ENCODE peak calls at places on chromosomes 4 and X, in seven cellular contexts. N is neuronal stem cell, K is mesenchymal stem cell, M is mesendoderm, D is H9, E is H1, C is trophoblast cell. H is an unnamed sample.

GRCh38 chrX:150486011-150486410 is 82.4 kb upstream of the MTM1 start:
- DNase-seq in C (peak), M (peak), K (peak), D (peak), N (no peak), E (peak), H (peak)

GRCh38 chr4:56772134-56772533 is 49.4 kb downstream of the SPINK2 start:
- DNase-seq in N (no peak), D (no peak), C (no peak), M (no peak), E (no peak), K (peak), H (peak)

GRCh38 chrX:2819345-2820130 is 9.2 kb upstream of the GYG2 start:
- DNase-seq in N (no peak), C (no peak), D (no peak), M (no peak), K (peak), E (no peak), H (peak)

GRCh38 chr4:5463361-5463760 is 245.0 kb downstream of the EVC2 start:
- DNase-seq in N (no peak), M (no peak), K (no peak), E (no peak), C (no peak), D (no peak), H (no peak)

GRCh38 chr4:185019451-185020292 is 1.4 kb downstream of the HELT start:
- DNase-seq in C (no peak), N (no peak), M (peak), K (no peak), D (peak), E (no peak), H (no peak)

GRCh38 chr4:101355246-101355645 is 7.9 kb upstream of the PPP3CA start:
- DNase-seq in C (no peak), K (no peak), D (no peak), M (no peak), N (no peak), E (no peak), H (no peak)

GRCh38 chrX:12076046-12076445 is 62.2 kb upstream of the FRMPD4 start:
- DNase-seq in E (no peak), C (no peak), K (no peak), N (no peak), M (peak), D (no peak), H (peak)

GRCh38 chrX:17860179-17860780 is 818 bp downstream of the RAI2 start:
- DNase-seq in N (no peak), C (no peak), M (peak), E (peak), D (no peak), K (peak), H (no peak)

GRCh38 chr4:130044788-130045531 is 949.0 kb downstream of the C4orf33 start:
- DNase-seq in C (no peak), E (no peak), N (no peak), D (no peak), M (no peak), K (no peak), H (no peak)

GRCh38 chrX:63275127-63275526 is 76.0 kb downstream of the SPIN4 start:
- DNase-seq in D (peak), K (peak), C (peak), E (peak), M (peak), N (no peak), H (peak)

GRCh38 chrX:76148753-76149152 is 24.1 kb upstream of the PBDC1 start:
- DNase-seq in C (no peak), N (no peak), D (peak), M (peak), K (peak), E (peak), H (peak)

GRCh38 chr4:79913581-79913980 is 159.4 kb downstream of the ANTXR2 start:
- DNase-seq in C (no peak), D (no peak), K (peak), E (no peak), M (no peak), N (no peak), H (peak)

GRCh38 chrX:51955200-51955599 is 61.8 kb downstream of the MAGED1 start:
- DNase-seq in N (no peak), K (no peak), E (no peak), M (no peak), D (no peak), C (no peak), H (no peak)

GRCh38 chrX:70636218-70636617 is 191.6 kb downstream of the DLG3 start:
- DNase-seq in E (no peak), M (no peak), N (no peak), C (no peak), K (no peak), D (no peak), H (no peak)

GRCh38 chr4:40241936-40242590 is 45.2 kb downstream of the RHOH start:
- DNase-seq in K (no peak), E (no peak), N (no peak), C (peak), M (no peak), D (no peak), H (no peak)

GRCh38 chrX:109934434-109934833 is 68.5 kb upstream of the TMEM164 start:
- DNase-seq in E (no peak), C (no peak), K (peak), N (no peak), M (no peak), D (no peak), H (peak)

GRCh38 chrX:150990910-150991309 is 7.8 kb downstream of the HMGB3 start:
- DNase-seq in E (no peak), M (peak), D (no peak), C (peak), N (no peak), K (no peak), H (no peak)

GRCh38 chr4:24855741-24856140 is 57.1 kb downstream of the CCDC149 start:
- DNase-seq in D (no peak), C (no peak), E (no peak), M (peak), N (no peak), K (no peak), H (no peak)

GRCh38 chr4:5753766-5754528 is 42.9 kb downstream of the EVC start:
- DNase-seq in E (peak), K (peak), D (no peak), N (no peak), M (no peak), C (peak), H (peak)

GRCh38 chr4:5708829-5709680 is 696 bp upstream of the EVC2 start:
- DNase-seq in D (peak), K (no peak), E (peak), C (no peak), N (peak), M (peak), H (no peak)

GRCh38 chrX:11341274-11342256 is 48.4 kb downstream of the AMELX start:
- DNase-seq in M (peak), E (no peak), N (no peak), C (peak), K (peak), D (no peak), H (peak)

GRCh38 chr4:122669911-122670738 is 49.3 kb upstream of the IL21 start:
- DNase-seq in C (no peak), N (no peak), M (no peak), D (no peak), K (no peak), E (no peak), H (no peak)

GRCh38 chr4:122665148-122665547 is 44.3 kb upstream of the IL21 start:
- DNase-seq in K (peak), C (no peak), E (no peak), N (no peak), M (no peak), D (no peak), H (no peak)

GRCh38 chr4:122668241-122668640 is 47.4 kb upstream of the IL21 start:
- DNase-seq in M (no peak), D (no peak), N (no peak), K (peak), E (no peak), C (no peak), H (peak)

GRCh38 chr4:122663814-122664610 is 43.1 kb upstream of the IL21 start:
- DNase-seq in D (no peak), E (no peak), K (no peak), C (no peak), N (no peak), M (no peak), H (peak)

DNA sequence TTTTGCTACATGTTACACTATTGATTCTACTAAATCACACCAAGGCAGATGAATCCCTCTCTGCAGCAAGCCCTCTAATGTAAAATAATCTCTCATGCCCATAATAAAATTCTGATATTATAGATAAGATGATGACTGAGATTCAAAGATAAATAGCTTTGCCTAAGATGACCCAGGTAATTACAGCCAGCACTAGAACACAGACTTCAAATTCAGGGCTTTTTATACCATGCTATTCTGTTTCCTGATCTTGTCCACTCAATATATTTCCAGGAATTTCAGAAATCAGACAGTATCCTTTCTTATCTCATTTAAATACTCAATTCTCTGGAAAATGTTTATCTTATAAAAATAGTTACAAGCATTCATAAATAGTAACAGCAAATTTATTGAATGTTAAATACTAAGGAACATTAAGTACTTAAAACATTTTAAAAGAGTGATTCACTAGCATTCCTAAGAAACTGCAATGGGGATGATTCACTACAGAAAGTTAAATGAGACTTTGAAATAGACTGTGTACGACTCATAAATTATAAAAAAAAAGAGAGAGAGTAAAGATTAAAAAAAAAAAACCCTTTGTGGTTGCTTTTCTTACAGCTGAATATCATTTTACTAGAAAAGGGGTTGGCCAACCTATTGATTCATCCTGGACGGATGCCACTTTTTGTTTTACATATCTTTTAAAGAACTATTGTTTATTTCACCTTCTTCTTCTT is 45.8 kb upstream of the IL21 start:
- DNase-seq in E (no peak), D (no peak), N (no peak), K (peak), C (peak), M (no peak), H (peak)
- H2AK5ac ChIP-seq in E (no peak), D (no peak), N (no peak), K (peak), C (no peak), M (no peak), H (peak)

GRCh38 chr4:151566053-151566452 is 157.1 kb downstream of the FHIP1A start:
- DNase-seq in D (no peak), K (no peak), E (no peak), N (no peak), C (no peak), M (no peak), H (no peak)
- H2AK5ac ChIP-seq in D (no peak), K (no peak), E (no peak), N (no peak), C (no peak), M (no peak), H (no peak)

GRCh38 chrX:45761920-45762319 is 561.2 kb upstream of the DIPK2B start:
- DNase-seq in C (no peak), D (no peak), N (no peak), K (peak), E (no peak), M (no peak), H (no peak)
- H2AK5ac ChIP-seq in C (no peak), D (no peak), N (no peak), K (no peak), E (no peak), M (no peak), H (no peak)

GRCh38 chrX:120474085-120474484 is 5.0 kb upstream of the LAMP2 start:
- DNase-seq in D (no peak), M (no peak), N (no peak), E (no peak), C (no peak), K (no peak), H (no peak)
- H2AK5ac ChIP-seq in D (no peak), M (no peak), N (no peak), E (no peak), C (no peak), K (no peak), H (no peak)

DNA sequence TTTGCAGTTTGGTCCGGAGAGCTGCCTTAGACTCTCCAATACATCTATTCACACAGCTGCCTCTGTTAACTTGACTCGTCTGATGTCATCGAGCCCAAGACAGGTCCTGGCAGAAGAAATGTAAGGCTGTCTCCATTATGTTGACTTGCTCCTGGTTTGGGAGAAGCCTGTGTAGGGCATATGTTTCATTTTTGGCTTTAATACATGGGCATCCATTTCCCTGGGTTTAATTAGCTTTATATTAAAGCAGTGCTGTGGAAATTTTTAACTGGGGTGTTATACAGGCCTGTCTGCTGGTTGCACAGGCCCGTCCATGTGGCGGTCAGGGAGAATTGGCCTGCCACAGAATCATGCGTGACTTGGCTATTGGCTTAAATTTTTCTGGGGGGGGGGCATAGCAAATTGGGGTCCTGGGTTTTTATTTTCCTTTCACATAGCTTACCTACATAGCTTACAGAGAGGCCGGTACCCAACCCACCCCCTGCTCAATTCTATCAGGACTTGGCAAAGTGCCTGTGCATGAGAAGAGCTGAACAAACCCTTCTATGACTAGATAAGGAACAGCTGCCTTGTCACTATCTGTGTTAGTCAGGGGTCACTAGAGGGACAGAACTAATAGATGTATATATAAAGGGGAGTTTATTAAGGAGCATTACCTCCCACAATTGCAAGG is 123.5 kb upstream of the WDR1 start:
- DNase-seq in M (no peak), N (no peak), D (no peak), E (no peak), K (no peak), C (no peak), H (no peak)
- H2AK5ac ChIP-seq in M (no peak), N (no peak), D (no peak), E (no peak), K (no peak), C (no peak), H (no peak)

GRCh38 chr4:17476811-17477210 is 35.1 kb downstream of the QDPR start:
- DNase-seq in N (no peak), M (no peak), C (no peak), K (no peak), E (no peak), D (no peak), H (no peak)
- H2AK5ac ChIP-seq in N (no peak), M (no peak), C (no peak), K (no peak), E (no peak), D (no peak), H (no peak)

GRCh38 chrX:118171354-118171753 is 54.7 kb upstream of the KLHL13 start:
- DNase-seq in N (no peak), E (no peak), K (no peak), M (no peak), D (no peak), C (no peak), H (no peak)

GRCh38 chrX:118177708-118178107 is 61.1 kb upstream of the KLHL13 start:
- DNase-seq in M (no peak), K (no peak), C (no peak), D (no peak), N (no peak), E (no peak), H (no peak)

GRCh38 chrX:118178450-118178849 is 61.8 kb upstream of the KLHL13 start:
- DNase-seq in N (no peak), M (peak), E (peak), D (peak), K (no peak), C (no peak), H (no peak)

GRCh38 chrX:118179161-118179560 is 62.6 kb upstream of the KLHL13 start:
- DNase-seq in C (no peak), N (no peak), K (no peak), E (no peak), M (no peak), D (no peak), H (no peak)

GRCh38 chrX:118174516-118174915 is 57.9 kb upstream of the KLHL13 start:
- DNase-seq in N (no peak), E (no peak), M (no peak), K (no peak), C (no peak), D (no peak), H (no peak)
- H2AK5ac ChIP-seq in N (no peak), E (no peak), M (no peak), K (no peak), C (no peak), D (no peak), H (no peak)

GRCh38 chr4:71236226-71236625 is 102.6 kb upstream of the SLC4A4 start:
- DNase-seq in E (no peak), C (no peak), K (no peak), D (no peak), N (no peak), M (no peak), H (no peak)
- H2AK5ac ChIP-seq in E (no peak), C (no peak), K (no peak), D (no peak), N (no peak), M (no peak), H (peak)

DNA sequence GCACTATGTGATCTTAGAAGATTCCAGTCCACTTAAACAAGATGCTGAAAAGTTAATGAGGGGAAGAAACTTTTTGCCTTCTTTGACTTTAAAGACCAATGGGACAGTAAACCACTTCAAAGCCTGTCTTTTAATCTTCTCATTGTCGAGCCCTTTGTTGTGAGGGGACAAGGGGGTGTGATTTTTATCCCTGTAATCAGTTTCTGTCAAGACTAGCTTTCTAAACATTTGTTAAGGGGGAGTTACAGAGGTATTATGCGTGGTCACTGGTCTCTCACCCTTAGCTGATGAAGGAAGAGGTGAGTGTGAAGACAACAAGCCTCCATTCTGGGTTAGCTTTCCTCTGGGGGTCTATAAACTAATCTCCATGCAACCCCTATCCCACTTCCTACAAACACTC is 409.3 kb downstream of the ARHGAP24 start:
- DNase-seq in M (peak), K (no peak), N (peak), E (no peak), C (no peak), D (no peak), H (no peak)
- H2AK5ac ChIP-seq in M (no peak), K (peak), N (no peak), E (no peak), C (no peak), D (no peak), H (no peak)

GRCh38 chrX:34559325-34559724 is 97.8 kb downstream of the TMEM47 start:
- DNase-seq in N (no peak), M (no peak), E (peak), C (no peak), K (no peak), D (peak), H (peak)
- H2AK5ac ChIP-seq in N (no peak), M (no peak), E (no peak), C (no peak), K (no peak), D (no peak), H (no peak)